ENCODE peak calls at places on chromosomes 6 and 20, in six cellular contexts. H is nephron progenitor cell; T is globus pallidus; X is NCI-H1694; F is activated CD4-positive, alpha-beta T cell treated with anti-CD3 and anti-CD28 coated beads for 24 hours; Z is CD8-positive, alpha-beta memory T cell. U is an unnamed sample.

GRCh38 chr6:151036869-151037680 is 171.6 kb downstream of the MTHFD1L start:
- DNase-seq in H (no peak), T (no peak), X (no peak), F (no peak), Z (no peak), U (no peak)

GRCh38 chr6:119108076-119108475 is 29.6 kb upstream of the FAM184A start:
- DNase-seq in H (no peak), T (no peak), X (no peak), F (no peak), Z (no peak), U (no peak)

GRCh38 chr20:56626367-56627121 is 2.6 kb upstream of the TFAP2C start:
- DNase-seq in H (peak), T (no peak), X (no peak), F (no peak), Z (no peak), U (no peak)

GRCh38 chr6:148747145-148747492 is 289 bp downstream of the UST start:
- DNase-seq in H (peak), T (peak), X (no peak), F (peak), Z (no peak), U (peak)

GRCh38 chr6:166779381-166779780 is 152.3 kb upstream of the RPS6KA2 start:
- DNase-seq in H (no peak), T (no peak), X (no peak), F (no peak), Z (no peak), U (no peak)

GRCh38 chr6:34240329-34241248 is 3.9 kb downstream of the HMGA1 start:
- DNase-seq in H (no peak), T (no peak), X (no peak), F (no peak), Z (no peak), U (no peak)

GRCh38 chr20:24405810-24406209 is 63.6 kb upstream of the SYNDIG1 start:
- DNase-seq in H (no peak), T (no peak), X (no peak), F (no peak), Z (no peak), U (no peak)

GRCh38 chr20:37726321-37726720 is 32.5 kb downstream of the CTNNBL1 start:
- DNase-seq in H (no peak), T (no peak), X (no peak), F (no peak), Z (no peak), U (no peak)

GRCh38 chr6:12060780-12061619 is 48.9 kb downstream of the HIVEP1 start:
- DNase-seq in H (peak), T (peak), X (no peak), F (peak), Z (peak), U (no peak)

GRCh38 chr6:75278474-75279077 is 6.0 kb downstream of the TMEM30A start:
- DNase-seq in H (no peak), T (no peak), X (no peak), F (no peak), Z (no peak), U (no peak)

GRCh38 chr6:70884074-70884983 is 72.5 kb downstream of the B3GAT2 start:
- DNase-seq in H (peak), T (peak), X (peak), F (no peak), Z (peak), U (peak)

GRCh38 chr20:8094845-8095244 is 37.2 kb upstream of the PLCB1 start:
- DNase-seq in H (no peak), T (no peak), X (no peak), F (no peak), Z (no peak), U (peak)

GRCh38 chr6:74597840-74598239 is 608.0 kb downstream of the COL12A1 start:
- DNase-seq in H (no peak), T (no peak), X (no peak), F (no peak), Z (no peak), U (no peak)

GRCh38 chr20:60057866-60058807 is 99.9 kb downstream of the CDH26 start:
- DNase-seq in H (peak), T (peak), X (no peak), F (no peak), Z (peak), U (no peak)

GRCh38 chr6:12335131-12335527 is 45.0 kb downstream of the EDN1 start:
- DNase-seq in H (no peak), T (no peak), X (no peak), F (no peak), Z (no peak), U (no peak)

GRCh38 chr6:2582268-2582667 is 168.5 kb downstream of the MYLK4 start:
- DNase-seq in H (no peak), T (no peak), X (no peak), F (no peak), Z (no peak), U (no peak)

GRCh38 chr20:34475979-34476736 is 40.1 kb upstream of the DYNLRB1 start:
- DNase-seq in H (peak), T (peak), X (no peak), F (peak), Z (no peak), U (no peak)

GRCh38 chr20:49599746-49600113 is 31.8 kb upstream of the PTGIS start:
- DNase-seq in H (no peak), T (no peak), X (no peak), F (no peak), Z (no peak), U (no peak)

GRCh38 chr20:54013397-54013941 is 56.9 kb downstream of the BCAS1 start:
- DNase-seq in H (no peak), T (no peak), X (no peak), F (no peak), Z (no peak), U (no peak)

GRCh38 chr6:17352302-17352701 is 41.1 kb upstream of the CAP2 start:
- DNase-seq in H (no peak), T (no peak), X (no peak), F (no peak), Z (no peak), U (no peak)

GRCh38 chr6:159044899-159045727 is at the start of gene TAGAP:
- DNase-seq in H (no peak), T (peak), X (no peak), F (peak), Z (peak), U (no peak)

GRCh38 chr6:76435174-76435573 is 362.7 kb upstream of the IMPG1 start:
- DNase-seq in H (no peak), T (peak), X (no peak), F (no peak), Z (no peak), U (no peak)

GRCh38 chr6:163533443-163533842 is 118.9 kb downstream of the QKI start:
- DNase-seq in H (no peak), T (no peak), X (peak), F (no peak), Z (no peak), U (peak)

GRCh38 chr20:34437330-34437986 is 74.4 kb downstream of the ITCH start:
- DNase-seq in H (no peak), T (no peak), X (no peak), F (no peak), Z (no peak), U (no peak)

GRCh38 chr6:37972994-37973757 is 153.6 kb downstream of the ZFAND3 start:
- DNase-seq in H (no peak), T (no peak), X (no peak), F (no peak), Z (no peak), U (no peak)

GRCh38 chr20:40689943-40690835 is 1.2 kb upstream of the MAFB start:
- DNase-seq in H (peak), T (peak), X (peak), F (peak), Z (peak), U (peak)

GRCh38 chr6:129510930-129511329 is 199.0 kb downstream of the ARHGAP18 start:
- DNase-seq in H (no peak), T (no peak), X (no peak), F (no peak), Z (no peak), U (no peak)

GRCh38 chr6:63502165-63502564 is 70.1 kb upstream of the LOC128125822 start:
- DNase-seq in H (no peak), T (no peak), X (no peak), F (no peak), Z (no peak), U (no peak)

GRCh38 chr6:106611030-106611429 is 18.3 kb downstream of the RTN4IP1 start:
- DNase-seq in H (no peak), T (no peak), X (no peak), F (no peak), Z (no peak), U (no peak)

GRCh38 chr20:15708984-15709598 is 864.2 kb downstream of the KIF16B start:
- DNase-seq in H (peak), T (peak), X (no peak), F (peak), Z (no peak), U (no peak)

U was measured in GM04504.